ENCODE peak calls at places on chromosomes 11 and 22, in five cellular contexts. Y is IMR-90, U is mesenchymal stem cell, K is neuronal stem cell, B is H1. V is an unnamed sample.

GRCh38 chr11:48880021-48880441 is 103.7 kb downstream of the TRIM51G start:
- DNase-seq in Y (no peak), U (no peak), K (no peak), B (no peak), V (peak)

GRCh38 chr11:17475666-17476316 is 854 bp downstream of the ABCC8 start:
- DNase-seq in Y (no peak), U (no peak), K (no peak), B (no peak), V (peak)

GRCh38 chr11:74018331-74019005 is 9.6 kb upstream of the UCP3 start:
- DNase-seq in Y (peak), U (peak), K (no peak), B (no peak), V (no peak)

GRCh38 chr11:128342511-128343133 is 244.7 kb downstream of the ETS1 start:
- DNase-seq in Y (peak), U (peak), K (no peak), B (no peak), V (no peak)

GRCh38 chr11:101987370-101987769 is 59.9 kb upstream of the CFAP300 start:
- DNase-seq in Y (no peak), U (no peak), K (no peak), B (no peak), V (no peak)

GRCh38 chr11:106420048-106420665 is 342.7 kb downstream of the AASDHPPT start:
- DNase-seq in Y (no peak), U (no peak), K (no peak), B (no peak), V (no peak)

GRCh38 chr11:132335311-132335710 is 964.9 kb downstream of the NTM start:
- DNase-seq in Y (no peak), U (no peak), K (no peak), B (no peak), V (no peak)

GRCh38 chr11:57476883-57477506 is 16.7 kb downstream of the RTN4RL2 start:
- DNase-seq in Y (peak), U (peak), K (no peak), B (no peak), V (peak)

GRCh38 chr11:115630109-115630700 is 126.0 kb upstream of the CADM1 start:
- DNase-seq in Y (no peak), U (no peak), K (no peak), B (no peak), V (no peak)

GRCh38 chr11:60700689-60701508 is 1.5 kb downstream of the MS4A8 start:
- DNase-seq in Y (no peak), U (no peak), K (peak), B (no peak), V (peak)

GRCh38 chr22:41532908-41533825 is 11.1 kb downstream of the POLR3H start:
- DNase-seq in Y (peak), U (peak), K (peak), B (no peak), V (peak)

GRCh38 chr22:41598081-41598480 is 8.4 kb upstream of the PMM1 start:
- DNase-seq in Y (peak), U (peak), K (no peak), B (no peak), V (no peak)

GRCh38 chr11:102253018-102253775 is 64.1 kb upstream of the BIRC3 start:
- DNase-seq in Y (no peak), U (no peak), K (no peak), B (no peak), V (peak)

GRCh38 chr11:73931039-73931645 is 19.7 kb upstream of the DNAJB13 start:
- DNase-seq in Y (peak), U (peak), K (peak), B (peak), V (peak)

GRCh38 chr11:46237248-46238077 is 40.0 kb upstream of the CREB3L1 start:
- DNase-seq in Y (peak), U (peak), K (no peak), B (peak), V (peak)

GRCh38 chr11:31968774-31969433 is 122.0 kb upstream of the RCN1 start:
- DNase-seq in Y (peak), U (no peak), K (no peak), B (no peak), V (no peak)

GRCh38 chr11:130580372-130580771 is 131.9 kb downstream of the ADAMTS15 start:
- DNase-seq in Y (peak), U (peak), K (peak), B (peak), V (peak)

GRCh38 chr11:94774345-94774744 is 6.2 kb downstream of the AMOTL1 start:
- DNase-seq in Y (peak), U (peak), K (no peak), B (no peak), V (no peak)

GRCh38 chr11:42595856-42596255 is 715.9 kb upstream of the API5 start:
- DNase-seq in Y (no peak), U (no peak), K (peak), B (peak), V (no peak)

GRCh38 chr11:113896156-113896879 is 8.3 kb upstream of the HTR3B start:
- DNase-seq in Y (peak), U (peak), K (no peak), B (no peak), V (peak)

GRCh38 chr11:363948-364761 is 5.1 kb upstream of the B4GALNT4 start:
- DNase-seq in Y (no peak), U (no peak), K (no peak), B (peak), V (peak)

GRCh38 chr11:4626207-4627105 is 10.8 kb upstream of the OR51D1 start:
- DNase-seq in Y (peak), U (peak), K (peak), B (no peak), V (peak)

GRCh38 chr11:117232022-117232878 is at the start of the genes PCSK7 and RNF214:
- DNase-seq in Y (peak), U (peak), K (peak), B (peak), V (peak)

GRCh38 chr11:39741066-39741465 is 1718.4 kb downstream of the LRRC4C start:
- DNase-seq in Y (no peak), U (peak), K (no peak), B (no peak), V (no peak)

GRCh38 chr11:95831198-95831883 is 41.0 kb downstream of the CEP57 start:
- DNase-seq in Y (peak), U (peak), K (no peak), B (no peak), V (no peak)

GRCh38 chr22:40325315-40325714 is 21.0 kb upstream of the ADSL start:
- DNase-seq in Y (no peak), U (no peak), K (no peak), B (no peak), V (no peak)

GRCh38 chr22:44028091-44028490 is 4.0 kb downstream of the PARVB start:
- DNase-seq in Y (no peak), U (no peak), K (no peak), B (no peak), V (no peak)

GRCh38 chr11:118998822-118999221 is 884 bp downstream of the CENATAC start:
- DNase-seq in Y (peak), U (peak), K (no peak), B (no peak), V (peak)

GRCh38 chr11:15826826-15827225 is 529.5 kb downstream of the SOX6 start:
- DNase-seq in Y (no peak), U (no peak), K (peak), B (peak), V (peak)

GRCh38 chr11:12756101-12756500 is 81.9 kb downstream of the TEAD1 start:
- DNase-seq in Y (no peak), U (no peak), K (no peak), B (no peak), V (no peak)

GRCh38 chr11:31786996-31787685 is 24.0 kb downstream of the PAX6 start:
- DNase-seq in Y (no peak), U (no peak), K (no peak), B (no peak), V (no peak)

GRCh38 chr22:19963863-19964642 is 22.4 kb upstream of the TXNRD2 start:
- DNase-seq in Y (no peak), U (no peak), K (no peak), B (no peak), V (no peak)

GRCh38 chr22:19961868-19962245 is 20.2 kb upstream of the TXNRD2 start:
- DNase-seq in Y (no peak), U (no peak), K (no peak), B (no peak), V (no peak)

GRCh38 chr22:19962246-19962908 is 20.8 kb upstream of the TXNRD2 start:
- DNase-seq in Y (peak), U (peak), K (peak), B (peak), V (peak)

GRCh38 chr22:19964701-19965386 is 23.2 kb upstream of the TXNRD2 start:
- DNase-seq in Y (no peak), U (no peak), K (no peak), B (no peak), V (no peak)

DNA sequence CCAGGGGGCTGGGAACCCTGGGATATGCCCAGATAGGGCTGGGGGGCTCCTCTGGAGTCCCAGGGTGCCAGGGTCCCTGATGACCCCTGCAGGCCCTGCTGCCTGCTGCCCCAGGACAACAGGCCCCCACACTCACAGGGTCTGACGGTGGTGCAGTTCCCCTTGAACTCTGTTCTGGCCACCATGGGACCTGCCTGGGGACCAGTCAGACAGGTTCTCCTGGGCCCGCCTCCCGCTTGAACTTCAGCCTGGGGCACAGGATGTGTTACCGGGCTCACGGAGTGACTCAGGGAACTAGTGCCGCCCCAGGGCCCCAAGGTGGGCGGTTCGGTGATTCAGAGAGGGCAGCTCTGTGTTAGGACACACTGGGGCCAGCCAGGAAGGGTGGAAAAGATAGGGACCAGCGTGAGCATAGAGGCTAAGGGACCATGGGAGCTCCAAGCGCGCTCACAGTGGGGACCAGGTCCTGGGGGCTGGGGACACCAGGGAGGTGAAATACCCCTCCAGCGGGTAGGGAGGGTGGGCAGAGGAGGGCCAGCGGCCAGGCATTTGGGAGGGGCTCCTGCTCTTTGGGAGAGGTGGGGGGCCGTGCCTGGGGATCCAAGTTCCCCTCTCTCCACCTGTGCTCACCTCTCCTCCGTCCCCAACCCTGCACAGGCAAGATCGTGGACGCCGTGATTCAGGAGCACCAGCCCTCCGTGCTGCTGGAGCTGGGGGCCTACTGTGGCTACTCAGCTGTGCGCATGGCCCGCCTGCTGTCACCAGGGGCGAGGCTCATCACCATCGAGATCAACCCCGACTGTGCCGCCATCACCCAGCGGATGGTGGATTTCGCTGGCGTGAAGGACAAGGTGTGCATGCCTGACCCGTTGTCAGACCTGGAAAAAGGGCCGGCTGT is 21.5 kb upstream of the TXNRD2 start:
- DNase-seq in Y (peak), U (peak), K (no peak), B (no peak), V (peak)
- H3K14ac ChIP-seq in Y (no peak), U (peak), K (peak), B (no peak), V (no peak)

DNA sequence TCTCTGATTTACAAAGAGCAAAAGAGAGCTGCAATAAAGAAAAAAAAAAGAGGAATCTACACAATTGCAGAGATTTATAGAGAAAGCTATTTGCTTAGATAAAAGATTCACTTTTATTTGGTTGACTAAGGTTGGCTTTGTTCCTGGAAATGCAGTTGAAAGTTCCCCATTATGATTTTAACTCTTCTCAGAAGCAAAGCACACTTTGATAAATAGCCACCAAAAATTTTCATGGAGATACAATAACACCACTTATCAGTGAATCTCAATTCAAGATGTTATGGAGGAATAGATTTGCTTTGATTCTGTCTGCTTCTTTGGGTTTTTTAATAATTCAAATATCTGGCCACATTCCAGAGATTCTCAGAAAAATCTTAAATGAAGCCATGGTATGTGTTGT is 88.5 kb upstream of the ANO3 start:
- DNase-seq in Y (peak), U (no peak), K (no peak), B (no peak), V (no peak)
- H2AFZ ChIP-seq in Y (no peak), U (no peak), K (no peak), B (no peak), V (no peak)

GRCh38 chr22:24142831-24143230 is 38.5 kb upstream of the SUSD2 start:
- DNase-seq in Y (no peak), U (no peak), K (no peak), B (no peak), V (no peak)

GRCh38 chr22:24140357-24140756 is 40.9 kb upstream of the SUSD2 start:
- DNase-seq in Y (peak), U (no peak), K (no peak), B (no peak), V (no peak)

GRCh38 chr22:24144056-24144455 is 37.2 kb upstream of the SUSD2 start:
- DNase-seq in Y (no peak), U (no peak), K (no peak), B (no peak), V (no peak)

GRCh38 chr22:24141586-24141985 is 39.7 kb upstream of the SUSD2 start:
- DNase-seq in Y (peak), U (peak), K (no peak), B (no peak), V (no peak)

GRCh38 chr22:24142241-24142640 is 39.0 kb upstream of the SUSD2 start:
- DNase-seq in Y (no peak), U (no peak), K (no peak), B (no peak), V (no peak)
- H3K14ac ChIP-seq in Y (peak), U (peak), K (no peak), B (no peak), V (no peak)

GRCh38 chr22:37660709-37661045 is 2.2 kb downstream of the PDXP start:
- DNase-seq in Y (no peak), U (no peak), K (no peak), B (no peak), V (no peak)
- H2AFZ ChIP-seq in Y (no peak), U (no peak), K (no peak), B (no peak), V (no peak)

V was measured in H9.